ENCODE peak calls at places on chromosomes 7 and 10, in seven cellular contexts. One of them, this sample, is unnamed.

GRCh38 chr7:80127412-80128150 is 7.0 kb upstream of the GNAI1 start:
- DNase-seq in stomach: no peak
- DNase-seq in testis: peak
- DNase-seq in left lung: no peak
- DNase-seq in spleen: no peak
- DNase-seq in uterus: no peak
- DNase-seq in GM12878: no peak
- DNase-seq in this sample: peak

GRCh38 chr7:151038951-151039849 is 9.1 kb upstream of the ASIC3 start:
- DNase-seq in uterus: peak
- DNase-seq in GM12878: no peak
- DNase-seq in stomach: peak
- DNase-seq in left lung: peak
- DNase-seq in spleen: no peak
- DNase-seq in testis: peak
- DNase-seq in this sample: peak

GRCh38 chr7:154416714-154417113 is 364.5 kb downstream of the DPP6 start:
- DNase-seq in stomach: no peak
- DNase-seq in spleen: no peak
- DNase-seq in uterus: no peak
- DNase-seq in left lung: no peak
- DNase-seq in GM12878: no peak
- DNase-seq in testis: no peak
- DNase-seq in this sample: no peak

GRCh38 chr10:53843691-53844362 is 957.2 kb downstream of the PCDH15 start:
- DNase-seq in testis: no peak
- DNase-seq in stomach: no peak
- DNase-seq in GM12878: no peak
- DNase-seq in left lung: no peak
- DNase-seq in uterus: no peak
- DNase-seq in spleen: no peak
- DNase-seq in this sample: peak

GRCh38 chr7:23332881-23333612 is 33.9 kb downstream of the MALSU1 start:
- DNase-seq in spleen: no peak
- DNase-seq in testis: peak
- DNase-seq in left lung: no peak
- DNase-seq in uterus: peak
- DNase-seq in stomach: no peak
- DNase-seq in GM12878: no peak
- DNase-seq in this sample: no peak

GRCh38 chr10:132708441-132708840 is 77.5 kb downstream of the NKX6-2 start:
- DNase-seq in stomach: no peak
- DNase-seq in left lung: no peak
- DNase-seq in GM12878: no peak
- DNase-seq in testis: no peak
- DNase-seq in uterus: no peak
- DNase-seq in spleen: peak
- DNase-seq in this sample: no peak

GRCh38 chr7:21851445-21852043 is 94.2 kb downstream of the CDCA7L start:
- DNase-seq in GM12878: no peak
- DNase-seq in stomach: no peak
- DNase-seq in uterus: no peak
- DNase-seq in spleen: no peak
- DNase-seq in left lung: no peak
- DNase-seq in testis: no peak
- DNase-seq in this sample: no peak

GRCh38 chr7:69864283-69864682 is 266.0 kb downstream of the AUTS2 start:
- DNase-seq in spleen: no peak
- DNase-seq in uterus: no peak
- DNase-seq in testis: no peak
- DNase-seq in GM12878: no peak
- DNase-seq in left lung: no peak
- DNase-seq in stomach: no peak
- DNase-seq in this sample: no peak

GRCh38 chr10:78964274-78964951 is 104.4 kb upstream of the ZMIZ1 start:
- DNase-seq in left lung: no peak
- DNase-seq in uterus: no peak
- DNase-seq in testis: no peak
- DNase-seq in GM12878: no peak
- DNase-seq in spleen: no peak
- DNase-seq in stomach: no peak
- DNase-seq in this sample: no peak

GRCh38 chr7:111650456-111650999 is 88.2 kb upstream of the IMMP2L start:
- DNase-seq in GM12878: no peak
- DNase-seq in stomach: no peak
- DNase-seq in left lung: no peak
- DNase-seq in uterus: no peak
- DNase-seq in testis: no peak
- DNase-seq in spleen: no peak
- DNase-seq in this sample: no peak

GRCh38 chr10:101941871-101942270 is 98.3 kb upstream of the KCNIP2 start:
- DNase-seq in spleen: no peak
- DNase-seq in testis: no peak
- DNase-seq in GM12878: no peak
- DNase-seq in stomach: no peak
- DNase-seq in uterus: no peak
- DNase-seq in left lung: no peak
- DNase-seq in this sample: peak

GRCh38 chr7:134811798-134812197 is 32.4 kb downstream of the CALD1 start:
- DNase-seq in testis: no peak
- DNase-seq in spleen: no peak
- DNase-seq in uterus: no peak
- DNase-seq in left lung: no peak
- DNase-seq in GM12878: no peak
- DNase-seq in stomach: no peak
- DNase-seq in this sample: peak

GRCh38 chr7:93142127-93142526 is 6.1 kb downstream of the SAMD9L start:
- DNase-seq in left lung: no peak
- DNase-seq in testis: no peak
- DNase-seq in GM12878: no peak
- DNase-seq in spleen: no peak
- DNase-seq in stomach: no peak
- DNase-seq in uterus: no peak
- DNase-seq in this sample: no peak

GRCh38 chr7:33678675-33679335 is 226.5 kb upstream of the BMPER start:
- DNase-seq in uterus: no peak
- DNase-seq in testis: no peak
- DNase-seq in GM12878: no peak
- DNase-seq in left lung: no peak
- DNase-seq in spleen: no peak
- DNase-seq in stomach: no peak
- DNase-seq in this sample: no peak

GRCh38 chr7:50068026-50068425 is 25.0 kb downstream of the ZPBP start:
- DNase-seq in stomach: peak
- DNase-seq in uterus: no peak
- DNase-seq in spleen: no peak
- DNase-seq in testis: no peak
- DNase-seq in GM12878: no peak
- DNase-seq in left lung: no peak
- DNase-seq in this sample: no peak

GRCh38 chr7:158244873-158245723 is 342.5 kb downstream of the PTPRN2 start:
- DNase-seq in spleen: peak
- DNase-seq in testis: no peak
- DNase-seq in stomach: peak
- DNase-seq in uterus: no peak
- DNase-seq in left lung: no peak
- DNase-seq in GM12878: no peak
- DNase-seq in this sample: no peak

GRCh38 chr10:17228081-17229015 is at the start of gene VIM:
- DNase-seq in stomach: peak
- DNase-seq in uterus: peak
- DNase-seq in testis: peak
- DNase-seq in left lung: peak
- DNase-seq in GM12878: peak
- DNase-seq in spleen: peak
- DNase-seq in this sample: peak

GRCh38 chr10:17226891-17227303 is 1.1 kb upstream of the VIM start:
- DNase-seq in GM12878: no peak
- DNase-seq in testis: no peak
- DNase-seq in stomach: no peak
- DNase-seq in left lung: no peak
- DNase-seq in uterus: no peak
- DNase-seq in spleen: peak
- DNase-seq in this sample: no peak

GRCh38 chr10:17227367-17228080 is 517 bp upstream of the VIM start:
- DNase-seq in left lung: no peak
- DNase-seq in stomach: no peak
- DNase-seq in GM12878: peak
- DNase-seq in testis: no peak
- DNase-seq in spleen: no peak
- DNase-seq in uterus: no peak
- DNase-seq in this sample: no peak

GRCh38 chr10:17229016-17229716 is 1.1 kb downstream of the VIM start:
- DNase-seq in spleen: peak
- DNase-seq in left lung: peak
- DNase-seq in stomach: peak
- DNase-seq in uterus: peak
- DNase-seq in GM12878: no peak
- DNase-seq in testis: peak
- DNase-seq in this sample: peak

DNA sequence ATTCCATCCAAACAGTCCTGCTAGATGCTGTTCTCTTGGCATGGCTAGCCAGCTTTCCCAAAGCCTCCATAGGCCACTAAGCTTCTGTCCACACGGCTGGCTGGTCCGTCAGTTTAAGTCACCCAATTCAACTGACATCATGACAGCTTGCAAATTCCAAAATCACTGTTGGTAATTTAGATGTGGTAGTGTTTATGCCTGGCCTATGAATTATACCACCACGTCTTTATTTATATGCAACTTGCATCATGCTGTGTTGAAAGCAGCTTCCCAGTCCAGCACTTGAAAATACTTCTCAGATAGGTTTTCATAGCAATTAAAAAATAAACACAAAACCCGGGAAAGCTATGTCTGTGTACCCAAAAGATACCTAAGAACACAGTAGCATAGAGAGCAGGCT is 2.2 kb upstream of the VIM start:
- DNase-seq in testis: no peak
- DNase-seq in stomach: no peak
- DNase-seq in left lung: no peak
- DNase-seq in uterus: no peak
- DNase-seq in spleen: no peak
- DNase-seq in GM12878: no peak
- DNase-seq in this sample: no peak
- H3K27ac ChIP-seq in testis: no peak
- H3K27ac ChIP-seq in stomach: no peak
- H3K27ac ChIP-seq in left lung: no peak
- H3K27ac ChIP-seq in uterus: no peak
- H3K27ac ChIP-seq in spleen: no peak
- H3K27ac ChIP-seq in GM12878: no peak
- H3K27ac ChIP-seq in this sample: no peak

GRCh38 chr10:35442592-35442991 is 106.3 kb downstream of the CCNY start:
- DNase-seq in GM12878: no peak
- DNase-seq in uterus: no peak
- DNase-seq in spleen: no peak
- DNase-seq in stomach: no peak
- DNase-seq in left lung: no peak
- DNase-seq in testis: no peak
- DNase-seq in this sample: no peak

GRCh38 chr10:35447693-35448407 is 111.5 kb downstream of the CCNY start:
- DNase-seq in uterus: no peak
- DNase-seq in testis: peak
- DNase-seq in spleen: no peak
- DNase-seq in left lung: peak
- DNase-seq in stomach: peak
- DNase-seq in GM12878: no peak
- DNase-seq in this sample: peak

GRCh38 chr10:35446439-35446838 is 110.1 kb downstream of the CCNY start:
- DNase-seq in testis: no peak
- DNase-seq in stomach: no peak
- DNase-seq in GM12878: no peak
- DNase-seq in spleen: no peak
- DNase-seq in uterus: no peak
- DNase-seq in left lung: no peak
- DNase-seq in this sample: no peak

GRCh38 chr10:35443858-35444257 is 107.5 kb downstream of the CCNY start:
- DNase-seq in left lung: no peak
- DNase-seq in spleen: no peak
- DNase-seq in uterus: no peak
- DNase-seq in testis: no peak
- DNase-seq in stomach: no peak
- DNase-seq in GM12878: no peak
- DNase-seq in this sample: no peak

DNA sequence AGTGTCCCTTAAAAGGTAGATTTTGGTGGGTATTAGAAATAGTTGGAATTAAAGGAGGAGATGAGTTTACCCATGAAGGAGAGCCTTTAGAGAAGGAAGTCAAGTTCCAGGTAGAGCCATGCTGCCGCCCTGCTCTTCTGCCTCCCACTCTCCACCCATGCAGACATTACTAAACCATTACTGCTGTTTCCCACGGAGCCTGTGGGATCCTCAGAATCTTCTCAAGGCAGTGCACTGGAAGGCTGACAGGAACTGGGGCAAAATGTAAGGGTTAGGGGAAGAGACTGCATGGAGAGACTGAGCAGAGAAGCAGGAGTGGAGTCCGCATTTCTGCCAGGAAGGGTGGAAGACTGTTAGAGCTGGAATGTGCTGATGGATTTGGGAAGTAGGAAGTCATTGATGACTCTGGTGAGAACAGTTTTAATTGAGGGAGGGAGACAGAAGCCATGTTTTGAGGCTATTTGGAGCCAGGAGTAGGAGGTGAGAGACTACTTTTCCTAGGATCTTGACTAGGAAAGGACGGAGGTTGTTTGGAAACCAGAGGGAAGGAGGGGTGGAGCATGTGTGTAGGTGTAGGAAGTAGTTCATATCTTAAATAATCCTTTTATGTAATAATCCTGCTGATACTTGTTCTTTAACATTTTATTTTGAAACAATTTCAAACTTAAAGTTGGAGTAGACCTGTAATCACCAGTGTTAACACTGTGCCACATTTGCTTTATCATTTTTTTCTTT is 109.0 kb downstream of the CCNY start:
- DNase-seq in GM12878: no peak
- DNase-seq in stomach: no peak
- DNase-seq in spleen: no peak
- DNase-seq in testis: no peak
- DNase-seq in uterus: no peak
- DNase-seq in left lung: no peak
- DNase-seq in this sample: no peak
- H3K4me3 ChIP-seq in GM12878: no peak
- H3K4me3 ChIP-seq in stomach: no peak
- H3K4me3 ChIP-seq in spleen: no peak
- H3K4me3 ChIP-seq in testis: no peak
- H3K4me3 ChIP-seq in uterus: no peak
- H3K4me3 ChIP-seq in left lung: no peak
- H3K4me3 ChIP-seq in this sample: no peak

GRCh38 chr7:3280445-3280844 is 20.6 kb upstream of the SDK1 start:
- DNase-seq in stomach: no peak
- DNase-seq in uterus: no peak
- DNase-seq in left lung: no peak
- DNase-seq in testis: no peak
- DNase-seq in spleen: no peak
- DNase-seq in GM12878: no peak
- DNase-seq in this sample: no peak
- H3K27ac ChIP-seq in stomach: peak
- H3K27ac ChIP-seq in uterus: no peak
- H3K27ac ChIP-seq in left lung: no peak
- H3K27ac ChIP-seq in testis: no peak
- H3K27ac ChIP-seq in spleen: no peak
- H3K27ac ChIP-seq in GM12878: no peak
- H3K27ac ChIP-seq in this sample: no peak

GRCh38 chr7:19114591-19114855 is 2.9 kb downstream of the TWIST1 start:
- DNase-seq in stomach: no peak
- DNase-seq in spleen: no peak
- DNase-seq in uterus: no peak
- DNase-seq in GM12878: no peak
- DNase-seq in testis: no peak
- DNase-seq in left lung: no peak
- DNase-seq in this sample: no peak
- H3K4me3 ChIP-seq in stomach: no peak
- H3K4me3 ChIP-seq in spleen: no peak
- H3K4me3 ChIP-seq in uterus: no peak
- H3K4me3 ChIP-seq in GM12878: no peak
- H3K4me3 ChIP-seq in testis: no peak
- H3K4me3 ChIP-seq in left lung: no peak
- H3K4me3 ChIP-seq in this sample: peak